ENCODE peak calls at places on chromosomes 5 and 9, in six cellular contexts. O is stimulated activated CD4-positive, alpha-beta T cell treated with anti-CD3 and anti-CD28 coated beads, Interleukin-2, amount 100 ng/mL, for 48 hours; P is NCI-H1092; D is T1000; B is G401; X is iris pigment epithelial cell. R is an unnamed sample.

GRCh38 chr5:172004824-172005237 is 1.6 kb downstream of the FBXW11 start:
- DNase-seq in O (no peak), P (no peak), D (no peak), B (no peak), X (no peak), R (no peak)

GRCh38 chr9:1005043-1005667 is 28.7 kb downstream of the DMRT3 start:
- DNase-seq in O (no peak), P (peak; percentile 19), D (no peak), B (peak; percentile 30), X (peak; percentile 62), R (no peak)

GRCh38 chr5:35908266-35908665 is 30.2 kb downstream of the CAPSL start:
- DNase-seq in O (no peak), P (no peak), D (no peak), B (no peak), X (no peak), R (no peak)

GRCh38 chr5:89308606-89309040 is 425.6 kb upstream of the MEF2C start:
- DNase-seq in O (no peak), P (no peak), D (no peak), B (no peak), X (no peak), R (no peak)

GRCh38 chr9:105118646-105119045 is 125.8 kb upstream of the SLC44A1 start:
- DNase-seq in O (no peak), P (no peak), D (no peak), B (no peak), X (peak; percentile 32), R (no peak)

GRCh38 chr5:95631991-95632675 is 12.2 kb downstream of the GPR150 start:
- DNase-seq in O (peak; percentile 63), P (no peak), D (no peak), B (no peak), X (peak; percentile 88), R (no peak)

GRCh38 chr9:112180387-112180881 is 5.3 kb upstream of the SUSD1 start:
- DNase-seq in O (peak; percentile 34), P (no peak), D (no peak), B (no peak), X (no peak), R (no peak)

GRCh38 chr5:85278193-85278592 is 893.5 kb upstream of the EDIL3 start:
- DNase-seq in O (no peak), P (no peak), D (no peak), B (no peak), X (no peak), R (no peak)

GRCh38 chr9:92378825-92379535 is 25.4 kb downstream of the OGN start:
- DNase-seq in O (no peak), P (no peak), D (no peak), B (no peak), X (no peak), R (no peak)

GRCh38 chr5:14574124-14574523 is 7.5 kb upstream of the OTULINL start:
- DNase-seq in O (no peak), P (no peak), D (no peak), B (no peak), X (no peak), R (no peak)

GRCh38 chr5:178216088-178216534 is 11.8 kb downstream of the HNRNPAB start:
- DNase-seq in O (no peak), P (no peak), D (no peak), B (no peak), X (no peak), R (no peak)

GRCh38 chr9:121556580-121556979 is 56.9 kb upstream of the GGTA1 start:
- DNase-seq in O (no peak), P (no peak), D (peak; percentile 80), B (no peak), X (peak; percentile 95), R (peak; percentile 84)

GRCh38 chr5:55241756-55242155 is 8.3 kb upstream of the CCNO start:
- DNase-seq in O (no peak), P (peak; percentile 4), D (no peak), B (no peak), X (no peak), R (no peak)

R was measured in right atrium auricular region.